ENCODE peak calls at places on chromosomes 13 and 19, in five cellular contexts. G, L, A, Q and W are unnamed samples.

GRCh38 chr19:38759590-38760003 is 13.7 kb downstream of the LGALS7 start:
- DNase-seq in G (no peak), L (no peak), A (peak), Q (no peak), W (no peak)

GRCh38 chr19:29880498-29881081 is 61.4 kb upstream of the URI1 start:
- DNase-seq in G (no peak), L (no peak), A (no peak), Q (no peak), W (no peak)

GRCh38 chr13:90360785-90361184 is 986.7 kb upstream of the MIR17HG start:
- DNase-seq in G (no peak), L (no peak), A (no peak), Q (no peak), W (no peak)

GRCh38 chr13:31452525-31452924 is 252.8 kb downstream of the B3GLCT start:
- DNase-seq in G (no peak), L (no peak), A (no peak), Q (no peak), W (peak)

GRCh38 chr19:11345122-11345752 is 831 bp downstream of the TMEM205 start:
- DNase-seq in G (no peak), L (no peak), A (no peak), Q (no peak), W (no peak)

GRCh38 chr13:113665582-113666323 is 1.3 kb upstream of the GRK1 start:
- DNase-seq in G (no peak), L (no peak), A (no peak), Q (no peak), W (no peak)

GRCh38 chr13:27359203-27359821 is 65.1 kb upstream of the GTF3A start:
- DNase-seq in G (peak), L (no peak), A (peak), Q (peak), W (peak)

GRCh38 chr19:19654441-19654840 is 9.0 kb downstream of the ATP13A1 start:
- DNase-seq in G (peak), L (no peak), A (no peak), Q (no peak), W (no peak)

GRCh38 chr19:12937243-12938053 is 961 bp upstream of the CALR start:
- DNase-seq in G (no peak), L (no peak), A (peak), Q (no peak), W (peak)

GRCh38 chr19:52473655-52474350 is 20.4 kb downstream of the ZNF578 start:
- DNase-seq in G (no peak), L (no peak), A (no peak), Q (no peak), W (no peak)

GRCh38 chr13:96632536-96633320 is 361.5 kb downstream of the OXGR1 start:
- DNase-seq in G (no peak), L (no peak), A (no peak), Q (no peak), W (no peak)

GRCh38 chr13:95091755-95092154 is 209.5 kb downstream of the ABCC4 start:
- DNase-seq in G (no peak), L (no peak), A (no peak), Q (no peak), W (no peak)

GRCh38 chr19:44948237-44948636 is 2.4 kb downstream of the APOC2 start:
- DNase-seq in G (peak), L (no peak), A (no peak), Q (no peak), W (no peak)

GRCh38 chr13:96992633-96993032 is 1.6 kb downstream of the OXGR1 start:
- DNase-seq in G (no peak), L (no peak), A (no peak), Q (no peak), W (no peak)

GRCh38 chr13:50106559-50106958 is 91.3 kb downstream of the KCNRG start:
- DNase-seq in G (no peak), L (no peak), A (no peak), Q (no peak), W (no peak)

GRCh38 chr19:1812426-1813196 is 535 bp upstream of the ATP8B3 start:
- DNase-seq in G (peak), L (peak), A (peak), Q (peak), W (peak)

GRCh38 chr13:19910336-19911072 is 47.1 kb upstream of the ZMYM5 start:
- DNase-seq in G (no peak), L (no peak), A (no peak), Q (peak), W (no peak)

GRCh38 chr19:5141926-5142724 is 173.2 kb downstream of the KDM4B start:
- DNase-seq in G (no peak), L (no peak), A (no peak), Q (no peak), W (no peak)

GRCh38 chr19:32781280-32781679 is 61.7 kb downstream of the TDRD12 start:
- DNase-seq in G (no peak), L (no peak), A (no peak), Q (no peak), W (no peak)

GRCh38 chr19:21569497-21569870 is 64.1 kb downstream of the ZNF429 start:
- DNase-seq in G (no peak), L (no peak), A (no peak), Q (no peak), W (no peak)

GRCh38 chr13:46728777-46729176 is 68.2 kb downstream of the ESD start:
- DNase-seq in G (peak), L (no peak), A (peak), Q (peak), W (no peak)

GRCh38 chr13:74647991-74648390 is 513.8 kb upstream of the KLF12 start:
- DNase-seq in G (no peak), L (no peak), A (no peak), Q (no peak), W (no peak)

GRCh38 chr19:10751109-10751972 is 33.5 kb downstream of the DNM2 start:
- DNase-seq in G (no peak), L (no peak), A (no peak), Q (no peak), W (no peak)

GRCh38 chr13:113110852-113111315 is 5.3 kb downstream of the F7 start:
- DNase-seq in G (no peak), L (no peak), A (no peak), Q (no peak), W (peak)

GRCh38 chr13:41645313-41645712 is 188.0 kb downstream of the RGCC start:
- DNase-seq in G (no peak), L (no peak), A (peak), Q (no peak), W (no peak)

GRCh38 chr13:82993417-82993816 is 888.9 kb downstream of the SLITRK1 start:
- DNase-seq in G (no peak), L (no peak), A (no peak), Q (no peak), W (no peak)

GRCh38 chr13:33172400-33172799 is 113.2 kb downstream of the STARD13 start:
- DNase-seq in G (no peak), L (no peak), A (no peak), Q (no peak), W (no peak)

DNA sequence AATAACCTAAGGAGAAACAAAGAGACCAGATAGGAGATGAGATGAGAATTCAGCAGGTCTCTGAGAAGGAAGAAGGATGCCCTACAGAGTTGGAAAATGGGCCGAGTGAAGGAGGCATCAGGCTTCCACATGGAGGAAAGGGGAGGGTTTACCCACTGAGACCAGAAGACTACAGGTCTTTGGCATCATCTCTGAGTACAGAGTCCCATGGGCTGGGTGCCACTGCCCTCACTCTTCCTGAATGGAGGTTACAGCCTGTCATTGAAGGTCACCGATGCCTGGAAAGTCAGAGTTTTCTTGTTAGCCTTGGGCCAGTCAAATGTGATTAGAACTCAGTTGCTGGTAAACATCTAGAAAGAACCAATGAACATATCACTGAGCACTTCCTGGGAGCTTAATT is 9.9 kb downstream of the ZNF302 start:
- DNase-seq in G (no peak), L (no peak), A (no peak), Q (no peak), W (no peak)
- TF ChIP-seq ESRRA in G (no peak), L (no peak), A (no peak), Q (no peak), W (no peak)

GRCh38 chr13:78598933-78599332 is 4.4 kb downstream of the POU4F1 start:
- DNase-seq in G (no peak), L (no peak), A (no peak), Q (no peak), W (no peak)

GRCh38 chr13:78598382-78598781 is 5.0 kb downstream of the POU4F1 start:
- DNase-seq in G (no peak), L (no peak), A (no peak), Q (no peak), W (no peak)

GRCh38 chr13:78601124-78601885 is 2.0 kb downstream of the POU4F1 start:
- DNase-seq in G (no peak), L (no peak), A (no peak), Q (no peak), W (peak)

GRCh38 chr13:78600317-78600899 is 2.9 kb downstream of the POU4F1 start:
- DNase-seq in G (no peak), L (no peak), A (no peak), Q (no peak), W (no peak)

DNA sequence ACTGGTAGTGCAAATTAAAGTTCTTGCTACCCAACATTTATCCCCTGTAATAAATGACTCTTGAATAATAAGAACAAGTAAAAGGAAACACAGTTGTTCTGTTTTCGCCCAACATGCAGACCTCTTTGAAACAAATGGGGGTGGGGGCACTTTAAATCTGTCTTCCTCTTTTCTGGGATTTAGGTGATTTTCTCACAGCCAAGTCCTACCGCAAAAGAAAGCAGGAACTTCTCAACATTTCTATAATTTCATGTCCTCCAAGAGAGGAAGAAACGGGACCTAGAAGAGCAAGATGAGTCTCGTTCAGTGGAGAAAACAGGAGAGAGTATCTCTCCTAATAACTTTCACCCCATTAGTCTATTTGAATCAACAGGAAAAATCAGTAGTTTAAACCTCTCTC is 3.4 kb downstream of the POU4F1 start:
- DNase-seq in G (no peak), L (no peak), A (no peak), Q (no peak), W (no peak)
- TF ChIP-seq ESRRA in G (no peak), L (no peak), A (no peak), Q (no peak), W (no peak)

GRCh38 chr13:99150575-99151370 is 49.9 kb upstream of the UBAC2 start:
- DNase-seq in G (no peak), L (no peak), A (no peak), Q (peak), W (no peak)
- TF ChIP-seq ESRRA in G (no peak), L (no peak), A (no peak), Q (no peak), W (no peak)

DNA sequence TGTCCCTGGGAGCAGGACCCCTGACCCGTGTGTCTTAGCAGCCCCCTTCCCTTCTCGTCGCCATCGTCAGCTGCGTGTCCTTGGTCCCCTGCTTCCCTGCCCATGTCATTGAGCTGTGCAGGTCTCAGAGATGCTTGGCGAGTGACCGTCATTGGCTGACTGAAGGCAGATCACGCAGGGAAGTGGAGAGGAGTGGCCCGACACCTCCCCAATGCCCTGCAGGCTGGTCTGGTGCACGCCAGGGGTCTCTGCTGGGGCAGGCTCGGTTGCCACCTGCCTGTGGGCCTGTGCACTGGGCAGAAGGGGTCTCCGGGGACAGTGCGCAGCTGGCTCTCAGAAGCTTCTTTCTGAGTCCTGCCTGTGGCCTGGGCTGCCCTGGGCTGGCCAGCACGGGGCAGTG is 6.2 kb downstream of the GNA11 start:
- DNase-seq in G (no peak), L (no peak), A (no peak), Q (no peak), W (no peak)
- TF ChIP-seq ESRRA in G (no peak), L (no peak), A (no peak), Q (no peak), W (no peak)

GRCh38 chr19:16209266-16209665 is 11.6 kb downstream of the AP1M1 start:
- DNase-seq in G (no peak), L (no peak), A (no peak), Q (no peak), W (no peak)
- TF ChIP-seq ESRRA in G (no peak), L (no peak), A (no peak), Q (no peak), W (no peak)